ENCODE peak calls at places on chromosomes 13 and 19, in six cellular contexts. I is adrenal gland, M is thoracic aorta, R is lower lobe of right lung, Z is ascending aorta, N is dorsolateral prefrontal cortex. E is an unnamed sample.

GRCh38 chr19:10769533-10770491 is 51.9 kb downstream of the DNM2 start:
- DNase-seq in I (peak), M (no peak), R (no peak), Z (peak), N (peak), E (peak)

GRCh38 chr19:39946532-39946931 is 12.1 kb upstream of the FCGBP start:
- DNase-seq in I (no peak), M (no peak), R (no peak), Z (no peak), N (no peak), E (no peak)

GRCh38 chr19:43662487-43662886 is 7.5 kb downstream of the PLAUR start:
- DNase-seq in I (no peak), M (no peak), R (no peak), Z (no peak), N (no peak), E (no peak)

GRCh38 chr13:66977156-66977555 is 253.0 kb downstream of the PCDH9 start:
- DNase-seq in I (no peak), M (no peak), R (no peak), Z (no peak), N (peak), E (no peak)

GRCh38 chr13:95874286-95874685 is 178.9 kb downstream of the UGGT2 start:
- DNase-seq in I (no peak), M (no peak), R (no peak), Z (no peak), N (no peak), E (no peak)

GRCh38 chr13:53048880-53049279 is 20.3 kb downstream of the OLFM4 start:
- DNase-seq in I (no peak), M (no peak), R (no peak), Z (no peak), N (no peak), E (no peak)

GRCh38 chr19:19900124-19900523 is 622 bp upstream of the ZNF93 start:
- DNase-seq in I (no peak), M (no peak), R (no peak), Z (no peak), N (no peak), E (no peak)

GRCh38 chr19:29448046-29448445 is 77.7 kb upstream of the VSTM2B start:
- DNase-seq in I (no peak), M (no peak), R (no peak), Z (no peak), N (no peak), E (no peak)

GRCh38 chr19:19632661-19633060 is 4.6 kb upstream of the LPAR2 start:
- DNase-seq in I (no peak), M (no peak), R (no peak), Z (no peak), N (no peak), E (no peak)

GRCh38 chr13:52738719-52739467 is 727 bp downstream of the CNMD start:
- DNase-seq in I (no peak), M (no peak), R (no peak), Z (no peak), N (no peak), E (no peak)

GRCh38 chr19:30344446-30345425 is 27.4 kb upstream of the ZNF536 start:
- DNase-seq in I (peak), M (no peak), R (no peak), Z (no peak), N (peak), E (no peak)

GRCh38 chr19:58392945-58393724 is 2.3 kb upstream of the RNF225 start:
- DNase-seq in I (no peak), M (no peak), R (no peak), Z (no peak), N (no peak), E (no peak)

GRCh38 chr13:78881746-78882145 is 222.8 kb upstream of the OBI1 start:
- DNase-seq in I (no peak), M (no peak), R (no peak), Z (no peak), N (no peak), E (no peak)

GRCh38 chr19:47778954-47779351 is 450 bp downstream of the SELENOW start:
- DNase-seq in I (peak), M (no peak), R (no peak), Z (no peak), N (peak), E (peak)

GRCh38 chr13:74839656-74840055 is 642.3 kb downstream of the TBC1D4 start:
- DNase-seq in I (no peak), M (no peak), R (no peak), Z (no peak), N (no peak), E (no peak)

GRCh38 chr19:16118489-16119033 is 6.9 kb downstream of the RAB8A start:
- DNase-seq in I (no peak), M (no peak), R (peak), Z (no peak), N (no peak), E (peak)
- H3K4me3 ChIP-seq in I (no peak), M (no peak), R (no peak), Z (no peak), N (no peak), E (no peak)

GRCh38 chr19:35329323-35329722 is 336 bp downstream of the CD22 start:
- DNase-seq in I (no peak), M (no peak), R (no peak), Z (no peak), N (no peak), E (no peak)

GRCh38 chr19:35334064-35334753 is 5.2 kb downstream of the CD22 start:
- DNase-seq in I (no peak), M (no peak), R (no peak), Z (no peak), N (no peak), E (no peak)

GRCh38 chr19:35330475-35330874 is 1.5 kb downstream of the CD22 start:
- DNase-seq in I (no peak), M (no peak), R (no peak), Z (no peak), N (no peak), E (peak)

GRCh38 chr19:35332817-35333216 is 3.8 kb downstream of the CD22 start:
- DNase-seq in I (no peak), M (no peak), R (no peak), Z (no peak), N (no peak), E (no peak)

GRCh38 chr19:35331551-35332214 is 2.7 kb downstream of the CD22 start:
- DNase-seq in I (no peak), M (no peak), R (no peak), Z (no peak), N (no peak), E (no peak)
- H3K27ac ChIP-seq in I (no peak), M (no peak), R (no peak), Z (no peak), N (no peak), E (no peak)

DNA sequence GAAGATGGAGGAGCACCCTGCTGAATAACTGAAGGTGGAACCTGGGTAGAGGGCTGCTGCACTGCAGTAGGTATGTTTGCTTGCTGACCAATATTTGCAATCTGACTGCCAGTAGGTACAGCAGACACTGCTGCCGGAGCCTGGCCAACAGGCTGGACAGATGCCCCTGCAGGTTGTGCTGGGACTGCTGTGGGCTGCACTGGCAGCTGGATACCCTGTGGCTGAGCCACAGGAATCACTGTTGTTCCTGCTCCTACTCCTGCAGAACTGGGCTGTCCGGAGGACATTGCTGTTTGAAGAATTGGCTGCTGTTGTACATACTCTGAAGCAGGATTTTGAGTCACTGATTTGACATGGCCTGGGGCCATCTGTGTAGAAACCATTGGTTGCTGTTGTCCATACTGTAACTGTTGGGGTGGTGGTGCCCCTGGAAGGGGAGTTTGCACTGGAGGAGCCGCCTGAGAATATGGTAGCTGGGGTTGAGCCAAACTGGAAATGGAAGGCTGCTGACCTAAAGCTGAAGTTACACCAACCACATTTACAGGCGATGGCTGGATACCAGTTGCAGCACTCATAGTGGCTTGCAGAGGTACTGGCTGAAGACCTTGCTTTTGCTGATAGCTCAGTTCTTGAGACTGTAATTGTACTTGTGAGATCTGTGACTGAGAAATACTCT is 2.2 kb downstream of the TSC22D1 start:
- DNase-seq in I (no peak), M (no peak), R (no peak), Z (no peak), N (no peak), E (no peak)
- TF ChIP-seq CTCF in I (peak), M (peak), R (no peak), Z (peak), N (peak), E (peak)

GRCh38 chr13:19960673-19961015 is 2.1 kb downstream of the ZMYM2 start:
- DNase-seq in I (no peak), M (no peak), R (no peak), Z (no peak), N (no peak), E (no peak)
- H3K4me3 ChIP-seq in I (peak), M (peak), R (peak), Z (peak), N (peak), E (no peak)

GRCh38 chr13:99064624-99065249 is 86.9 kb upstream of the DOCK9 start:
- DNase-seq in I (no peak), M (no peak), R (no peak), Z (no peak), N (no peak), E (no peak)

GRCh38 chr13:99065250-99066015 is 87.6 kb upstream of the DOCK9 start:
- DNase-seq in I (no peak), M (no peak), R (no peak), Z (no peak), N (no peak), E (no peak)

GRCh38 chr13:99063952-99064351 is 86.1 kb upstream of the DOCK9 start:
- DNase-seq in I (no peak), M (no peak), R (no peak), Z (no peak), N (no peak), E (no peak)

GRCh38 chr13:99066219-99066618 is 88.4 kb upstream of the DOCK9 start:
- DNase-seq in I (no peak), M (no peak), R (no peak), Z (no peak), N (no peak), E (no peak)

GRCh38 chr13:99067160-99067985 is 89.5 kb upstream of the DOCK9 start:
- DNase-seq in I (no peak), M (no peak), R (no peak), Z (no peak), N (no peak), E (no peak)
- H3K27ac ChIP-seq in I (no peak), M (no peak), R (no peak), Z (no peak), N (no peak), E (peak)

E was measured in transverse colon.